ENCODE peak calls at places on chromosomes 13 and 19, in four cellular contexts. Z, W, P and V are unnamed samples. For H3K4me1, the result is how much of the 10 kb centered on the place peaks cover.

GRCh38 chr13:20363162-20363561 is 131.0 kb upstream of the GJB6 start:
- DNase-seq in Z (no peak), W (no peak), P (no peak), V (no peak)

GRCh38 chr13:30862707-30863106 is 43.4 kb upstream of the MEDAG start:
- DNase-seq in Z (peak), W (peak), P (no peak), V (peak)

GRCh38 chr13:80101040-80101439 is 239.9 kb downstream of the SPRY2 start:
- DNase-seq in Z (no peak), W (no peak), P (no peak), V (no peak)

GRCh38 chr19:5934779-5935472 is 20.9 kb downstream of the CAPS start:
- DNase-seq in Z (no peak), W (no peak), P (no peak), V (no peak)

GRCh38 chr19:35436477-35437141 is 11.4 kb upstream of the FFAR2 start:
- DNase-seq in Z (no peak), W (no peak), P (peak), V (peak)

GRCh38 chr19:39515551-39516191 is 732 bp downstream of the SELENOV start:
- DNase-seq in Z (no peak), W (peak), P (no peak), V (peak)

GRCh38 chr13:79382545-79383275 is 23.3 kb downstream of the RBM26 start:
- DNase-seq in Z (no peak), W (peak), P (no peak), V (no peak)

GRCh38 chr13:109569938-109570711 is 216.3 kb downstream of the IRS2 start:
- DNase-seq in Z (no peak), W (no peak), P (no peak), V (no peak)

GRCh38 chr19:35977446-35978222 is 17.4 kb upstream of the SDHAF1 start:
- DNase-seq in Z (no peak), W (peak), P (peak), V (no peak)

GRCh38 chr19:28687296-28687695 is 525.7 kb downstream of the UQCRFS1 start:
- DNase-seq in Z (no peak), W (no peak), P (no peak), V (no peak)

GRCh38 chr19:9865732-9866627 is 30.9 kb downstream of the PIN1 start:
- DNase-seq in Z (no peak), W (peak), P (no peak), V (no peak)

GRCh38 chr13:37769078-37769477 is 100.5 kb downstream of the TRPC4 start:
- DNase-seq in Z (no peak), W (peak), P (no peak), V (no peak)

GRCh38 chr19:14073232-14073924 is 792 bp downstream of the MISP3 start:
- DNase-seq in Z (peak), W (peak), P (peak), V (peak)

GRCh38 chr19:40443131-40443929 is 805 bp downstream of the SERTAD3 start:
- DNase-seq in Z (peak), W (peak), P (peak), V (peak)

GRCh38 chr19:6608950-6609349 is 18.0 kb upstream of the CD70 start:
- DNase-seq in Z (no peak), W (no peak), P (no peak), V (no peak)

GRCh38 chr19:40366697-40367561 is 18.4 kb downstream of the PLD3 start:
- DNase-seq in Z (no peak), W (peak), P (no peak), V (no peak)

GRCh38 chr19:34990578-34991192 is 9.4 kb upstream of the GRAMD1A start:
- DNase-seq in Z (no peak), W (no peak), P (no peak), V (no peak)

DNA sequence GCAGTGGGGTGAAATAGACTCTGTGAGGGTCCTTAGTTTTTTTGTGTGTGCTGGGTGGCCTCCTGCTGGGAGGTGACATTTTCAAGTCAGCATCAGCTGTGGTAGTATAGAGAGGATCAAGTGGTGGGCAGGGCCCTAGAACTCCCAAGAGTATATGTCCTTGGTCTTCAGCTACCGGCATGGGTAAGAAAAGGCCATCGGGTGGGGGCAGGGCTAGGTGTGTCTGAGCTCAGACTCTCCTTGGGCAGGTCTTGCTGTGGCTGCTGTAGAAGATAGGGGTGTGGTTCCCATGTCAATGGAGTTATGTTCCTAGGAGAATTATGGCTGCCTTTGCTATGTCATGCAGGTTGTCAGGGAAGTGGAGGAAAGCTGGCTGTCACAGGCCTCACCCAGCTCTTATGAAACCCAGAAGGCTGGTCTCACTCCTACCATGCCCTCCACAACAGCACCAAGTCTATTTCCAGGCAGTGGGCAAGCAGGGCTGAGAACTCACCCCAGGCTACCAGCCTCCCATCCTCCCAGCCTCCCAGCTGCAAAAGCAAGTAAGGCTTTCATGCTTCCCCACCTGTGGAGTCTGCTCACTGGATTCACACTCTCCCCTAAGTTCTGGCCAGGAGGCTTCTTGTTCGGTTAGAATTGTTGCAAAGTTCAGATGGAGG is 130.6 kb upstream of the SOX1 start:
- DNase-seq in Z (no peak), W (no peak), P (no peak), V (no peak)
- H3K4me1 ChIP-seq in Z (under half), W (under half), P (under half), V (under half)

DNA sequence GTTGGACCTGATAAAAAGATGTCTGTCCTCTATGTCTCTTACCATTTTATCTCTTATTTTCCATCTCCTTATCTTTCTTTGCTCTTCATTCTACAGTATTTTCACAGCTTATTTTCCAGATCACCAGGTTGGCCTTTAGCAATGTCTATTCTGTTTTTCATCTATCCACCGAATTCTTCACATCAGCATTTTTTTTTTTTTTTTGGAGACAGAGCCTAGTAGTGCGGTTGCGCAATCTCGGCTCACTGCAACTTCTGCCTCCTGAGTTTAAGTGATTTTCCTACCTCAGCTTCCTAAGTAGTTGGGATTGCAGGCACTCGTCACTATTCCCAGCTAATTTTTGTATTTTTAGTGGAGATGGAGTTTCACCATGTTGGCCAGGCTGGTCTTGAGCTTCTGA is 49.0 kb downstream of the DNAJC15 start:
- DNase-seq in Z (peak), W (peak), P (no peak), V (peak)
- H3K27ac ChIP-seq in Z (no peak), W (peak), P (peak), V (no peak)

DNA sequence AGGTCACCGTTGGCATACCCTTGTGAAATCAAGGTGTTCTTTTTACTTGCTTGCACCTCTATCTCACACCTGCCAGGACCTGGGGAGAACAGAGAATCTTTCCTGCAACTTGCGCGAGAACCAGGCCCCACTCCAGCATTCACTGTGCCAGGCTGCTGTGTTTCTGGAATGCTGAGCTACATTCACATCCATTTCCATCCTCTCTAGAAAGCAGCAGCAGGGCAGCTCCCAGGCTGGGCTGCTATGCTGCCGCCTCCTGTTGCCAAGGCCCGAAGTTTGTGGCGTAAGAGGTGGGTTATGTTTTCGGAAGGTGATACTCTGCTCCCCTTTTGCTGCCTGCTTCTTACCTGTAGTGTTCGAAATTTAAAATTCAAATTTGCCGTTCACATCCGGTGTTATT is 464.1 kb downstream of the KLF5 start:
- DNase-seq in Z (no peak), W (peak), P (no peak), V (no peak)
- H3K4me1 ChIP-seq in Z (under half), W (under half), P (under half), V (under half)

GRCh38 chr13:62678039-62678438 is 1262.4 kb upstream of the PCDH20 start:
- DNase-seq in Z (no peak), W (no peak), P (no peak), V (no peak)
- H3K27ac ChIP-seq in Z (no peak), W (no peak), P (no peak), V (no peak)

GRCh38 chr19:13017306-13018036 is 22.2 kb downstream of the NFIX start:
- DNase-seq in Z (no peak), W (peak), P (no peak), V (no peak)
- H3K4me1 ChIP-seq in Z (under half), W (half or more), P (under half), V (half or more)

GRCh38 chr13:99200433-99201167 is at the start of gene UBAC2:
- DNase-seq in Z (peak), W (peak), P (peak), V (peak)

GRCh38 chr13:99206873-99207272 is 6.2 kb downstream of the UBAC2 start:
- DNase-seq in Z (no peak), W (no peak), P (no peak), V (no peak)

GRCh38 chr13:99206226-99206625 is 5.6 kb downstream of the UBAC2 start:
- DNase-seq in Z (no peak), W (no peak), P (no peak), V (no peak)

GRCh38 chr13:99205621-99206220 is 5.1 kb downstream of the UBAC2 start:
- DNase-seq in Z (no peak), W (no peak), P (no peak), V (no peak)

GRCh38 chr13:99203601-99204579 is 3.2 kb downstream of the UBAC2 start:
- DNase-seq in Z (no peak), W (no peak), P (peak), V (no peak)
- H3K27ac ChIP-seq in Z (no peak), W (no peak), P (peak), V (no peak)

GRCh38 chr13:29594310-29594709 is 1.2 kb downstream of the SLC7A1 start:
- DNase-seq in Z (no peak), W (peak), P (peak), V (peak)
- H3K4me1 ChIP-seq in Z (under half), W (under half), P (under half), V (under half)

GRCh38 chr19:17404015-17404414 is 1.4 kb downstream of the BST2 start:
- DNase-seq in Z (no peak), W (peak), P (no peak), V (no peak)
- H3K27ac ChIP-seq in Z (no peak), W (peak), P (peak), V (peak)

GRCh38 chr13:27450921-27451461 is 627 bp upstream of the MTIF3 start:
- DNase-seq in Z (peak), W (peak), P (peak), V (peak)

GRCh38 chr13:27448308-27448707 is 2.1 kb downstream of the MTIF3 start:
- DNase-seq in Z (no peak), W (no peak), P (no peak), V (no peak)

GRCh38 chr13:27446986-27447583 is 3.3 kb downstream of the MTIF3 start:
- DNase-seq in Z (no peak), W (no peak), P (no peak), V (no peak)

GRCh38 chr13:27449081-27449603 is 1.2 kb downstream of the MTIF3 start:
- DNase-seq in Z (no peak), W (peak), P (no peak), V (no peak)

GRCh38 chr13:27449936-27450828 is at the start of gene MTIF3:
- DNase-seq in Z (peak), W (peak), P (peak), V (peak)
- H3K4me1 ChIP-seq in Z (under half), W (under half), P (under half), V (under half)

DNA sequence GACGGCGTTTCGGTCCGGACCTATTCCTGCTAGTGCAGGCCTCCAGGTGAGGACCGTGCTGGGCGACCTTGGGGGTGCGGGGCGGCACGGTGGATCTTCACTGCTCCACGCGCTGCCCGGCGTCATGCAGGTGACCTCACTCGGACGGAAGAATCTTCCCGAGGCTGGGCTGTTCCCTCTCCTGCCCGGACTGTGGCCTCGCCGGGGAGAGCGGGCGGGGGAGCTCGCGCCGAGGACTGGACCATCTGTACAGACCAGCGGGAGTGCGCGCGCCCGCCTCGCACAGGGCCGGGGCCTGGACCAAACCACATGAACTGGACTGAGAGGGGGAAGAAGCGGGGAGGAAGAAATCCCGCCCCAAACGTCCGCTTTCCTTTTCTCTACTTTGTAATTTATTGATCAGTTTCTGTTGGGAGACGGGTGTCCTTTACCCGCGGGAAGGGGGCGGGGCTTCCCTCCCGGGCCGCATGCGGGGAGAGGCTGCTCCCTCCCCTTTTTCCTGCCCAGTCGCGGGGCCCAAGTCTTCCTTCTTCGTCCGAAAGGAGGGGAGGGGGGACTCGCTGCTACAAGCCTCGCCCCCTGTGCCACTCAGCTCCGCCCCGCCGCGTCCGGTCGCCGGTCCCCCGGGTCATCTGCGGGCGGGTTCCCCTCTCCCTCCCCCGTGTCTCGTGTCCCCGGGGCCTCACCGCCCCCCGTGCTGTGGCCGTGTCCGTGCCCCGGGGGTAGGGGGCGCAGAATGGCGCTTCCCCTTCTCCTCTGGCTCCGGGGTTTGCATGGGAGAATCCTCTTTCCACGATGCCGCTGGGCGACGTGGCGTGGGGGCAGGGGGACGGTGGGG is 4.9 kb downstream of the HRC start:
- DNase-seq in Z (peak), W (peak), P (peak), V (peak)
- H3K27ac ChIP-seq in Z (no peak), W (peak), P (no peak), V (peak)